ENCODE peak calls at places on chromosomes 12 and 14, in seven cellular contexts. One of them, this sample, is unnamed.

GRCh38 chr12:49055978-49056754 is 4.4 kb downstream of the KMT2D start:
- DNase-seq in colonic mucosa: peak; percentile 63
- DNase-seq in omental fat pad: no peak
- DNase-seq in heart right ventricle: peak; percentile 72
- DNase-seq in fibroblast of mammary gland: peak; percentile 86
- DNase-seq in astrocyte of the spinal cord: peak; percentile 65
- DNase-seq in stomach: peak; percentile 56
- DNase-seq in this sample: peak; percentile 76

GRCh38 chr14:104431351-104431928 is 148.1 kb upstream of the C14orf180 start:
- DNase-seq in colonic mucosa: no peak
- DNase-seq in omental fat pad: no peak
- DNase-seq in heart right ventricle: no peak
- DNase-seq in fibroblast of mammary gland: no peak
- DNase-seq in astrocyte of the spinal cord: no peak
- DNase-seq in stomach: no peak
- DNase-seq in this sample: no peak

GRCh38 chr14:32201196-32201815 is 539 bp upstream of the RNU6-7 start:
- DNase-seq in colonic mucosa: peak; percentile 92
- DNase-seq in omental fat pad: peak; percentile 66
- DNase-seq in heart right ventricle: peak; percentile 82
- DNase-seq in fibroblast of mammary gland: peak; percentile 40
- DNase-seq in astrocyte of the spinal cord: peak; percentile 72
- DNase-seq in stomach: peak; percentile 80
- DNase-seq in this sample: no peak

GRCh38 chr14:103427485-103428443 is 42.5 kb downstream of the MARK3 start:
- DNase-seq in colonic mucosa: no peak
- DNase-seq in omental fat pad: no peak
- DNase-seq in heart right ventricle: peak; percentile 40
- DNase-seq in fibroblast of mammary gland: peak; percentile 92
- DNase-seq in astrocyte of the spinal cord: peak; percentile 86
- DNase-seq in stomach: no peak
- DNase-seq in this sample: no peak

GRCh38 chr14:106876711-106877110 is 1350.3 kb downstream of the TMEM121 start:
- DNase-seq in colonic mucosa: no peak
- DNase-seq in omental fat pad: no peak
- DNase-seq in heart right ventricle: no peak
- DNase-seq in fibroblast of mammary gland: no peak
- DNase-seq in astrocyte of the spinal cord: no peak
- DNase-seq in stomach: no peak
- DNase-seq in this sample: no peak

GRCh38 chr14:52238682-52239081 is 28.8 kb upstream of the PTGDR start:
- DNase-seq in colonic mucosa: no peak
- DNase-seq in omental fat pad: no peak
- DNase-seq in heart right ventricle: no peak
- DNase-seq in fibroblast of mammary gland: no peak
- DNase-seq in astrocyte of the spinal cord: no peak
- DNase-seq in stomach: no peak
- DNase-seq in this sample: no peak

GRCh38 chr12:45712319-45712718 is 17.2 kb upstream of the ARID2 start:
- DNase-seq in colonic mucosa: no peak
- DNase-seq in omental fat pad: no peak
- DNase-seq in heart right ventricle: no peak
- DNase-seq in fibroblast of mammary gland: no peak
- DNase-seq in astrocyte of the spinal cord: no peak
- DNase-seq in stomach: no peak
- DNase-seq in this sample: no peak

GRCh38 chr12:108634225-108634795 is 616 bp upstream of the SELPLG start:
- DNase-seq in colonic mucosa: no peak
- DNase-seq in omental fat pad: no peak
- DNase-seq in heart right ventricle: no peak
- DNase-seq in fibroblast of mammary gland: no peak
- DNase-seq in astrocyte of the spinal cord: no peak
- DNase-seq in stomach: peak; percentile 34
- DNase-seq in this sample: no peak

GRCh38 chr14:101885254-101885576 is 79.2 kb upstream of the DYNC1H1 start:
- DNase-seq in colonic mucosa: no peak
- DNase-seq in omental fat pad: no peak
- DNase-seq in heart right ventricle: no peak
- DNase-seq in fibroblast of mammary gland: no peak
- DNase-seq in astrocyte of the spinal cord: no peak
- DNase-seq in stomach: no peak
- DNase-seq in this sample: no peak

GRCh38 chr14:83147006-83147405 is 1613.4 kb upstream of the SEL1L start:
- DNase-seq in colonic mucosa: no peak
- DNase-seq in omental fat pad: no peak
- DNase-seq in heart right ventricle: no peak
- DNase-seq in fibroblast of mammary gland: peak; percentile 3
- DNase-seq in astrocyte of the spinal cord: no peak
- DNase-seq in stomach: no peak
- DNase-seq in this sample: no peak

GRCh38 chr14:92970233-92970625 is 47.3 kb downstream of the CHGA start:
- DNase-seq in colonic mucosa: no peak
- DNase-seq in omental fat pad: no peak
- DNase-seq in heart right ventricle: no peak
- DNase-seq in fibroblast of mammary gland: no peak
- DNase-seq in astrocyte of the spinal cord: no peak
- DNase-seq in stomach: no peak
- DNase-seq in this sample: no peak

GRCh38 chr12:1093166-1093751 is 102.2 kb downstream of the ERC1 start:
- DNase-seq in colonic mucosa: peak; percentile 42
- DNase-seq in omental fat pad: no peak
- DNase-seq in heart right ventricle: peak; percentile 51
- DNase-seq in fibroblast of mammary gland: peak; percentile 73
- DNase-seq in astrocyte of the spinal cord: peak; percentile 69
- DNase-seq in stomach: no peak
- DNase-seq in this sample: no peak

GRCh38 chr14:52080817-52081755 is 12.2 kb upstream of the NID2 start:
- DNase-seq in colonic mucosa: no peak
- DNase-seq in omental fat pad: no peak
- DNase-seq in heart right ventricle: no peak
- DNase-seq in fibroblast of mammary gland: peak; percentile 95
- DNase-seq in astrocyte of the spinal cord: peak; percentile 88
- DNase-seq in stomach: no peak
- DNase-seq in this sample: no peak

GRCh38 chr14:74459289-74459946 is 33.4 kb upstream of the SYNDIG1L start:
- DNase-seq in colonic mucosa: no peak
- DNase-seq in omental fat pad: no peak
- DNase-seq in heart right ventricle: no peak
- DNase-seq in fibroblast of mammary gland: peak; percentile 75
- DNase-seq in astrocyte of the spinal cord: peak; percentile 51
- DNase-seq in stomach: no peak
- DNase-seq in this sample: no peak
- TF ChIP-seq CTCF in colonic mucosa: peak; percentile 39
- TF ChIP-seq CTCF in omental fat pad: no peak
- TF ChIP-seq CTCF in heart right ventricle: peak; percentile 56
- TF ChIP-seq CTCF in fibroblast of mammary gland: peak; percentile 81
- TF ChIP-seq CTCF in astrocyte of the spinal cord: peak; percentile 84
- TF ChIP-seq CTCF in stomach: peak; percentile 46
- TF ChIP-seq CTCF in this sample: peak; percentile 44

GRCh38 chr12:2451497-2451896 is 343.3 kb upstream of the FKBP4 start:
- DNase-seq in colonic mucosa: no peak
- DNase-seq in omental fat pad: no peak
- DNase-seq in heart right ventricle: no peak
- DNase-seq in fibroblast of mammary gland: no peak
- DNase-seq in astrocyte of the spinal cord: no peak
- DNase-seq in stomach: no peak
- DNase-seq in this sample: no peak
- TF ChIP-seq CTCF in colonic mucosa: no peak
- TF ChIP-seq CTCF in omental fat pad: no peak
- TF ChIP-seq CTCF in heart right ventricle: no peak
- TF ChIP-seq CTCF in fibroblast of mammary gland: no peak
- TF ChIP-seq CTCF in astrocyte of the spinal cord: no peak
- TF ChIP-seq CTCF in stomach: no peak
- TF ChIP-seq CTCF in this sample: no peak

DNA sequence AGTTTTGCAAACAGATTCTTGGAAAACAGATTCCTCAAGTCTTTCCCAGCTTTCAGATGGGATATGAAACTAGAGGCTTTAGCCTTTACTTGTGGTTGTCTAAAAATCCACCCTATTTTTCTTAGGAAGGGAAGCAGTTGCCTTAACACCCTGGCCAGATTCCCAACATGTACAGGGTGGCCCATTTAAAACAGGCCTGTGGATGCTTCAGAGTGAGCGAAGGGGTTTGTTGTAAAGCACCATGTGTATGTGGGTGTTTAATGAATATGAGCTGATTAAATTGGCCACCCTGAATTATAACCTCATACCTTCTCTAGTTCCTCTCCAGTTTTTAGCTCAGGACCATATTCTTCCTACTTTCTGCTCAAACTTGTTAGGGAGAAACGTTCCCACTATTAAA is 415.8 kb downstream of the ZFP36L1 start:
- DNase-seq in colonic mucosa: no peak
- DNase-seq in omental fat pad: no peak
- DNase-seq in heart right ventricle: peak; percentile 29
- DNase-seq in fibroblast of mammary gland: no peak
- DNase-seq in astrocyte of the spinal cord: no peak
- DNase-seq in stomach: no peak
- DNase-seq in this sample: no peak
- TF ChIP-seq CTCF in colonic mucosa: no peak
- TF ChIP-seq CTCF in omental fat pad: no peak
- TF ChIP-seq CTCF in heart right ventricle: no peak
- TF ChIP-seq CTCF in fibroblast of mammary gland: no peak
- TF ChIP-seq CTCF in astrocyte of the spinal cord: no peak
- TF ChIP-seq CTCF in stomach: no peak
- TF ChIP-seq CTCF in this sample: no peak

GRCh38 chr12:65845751-65846537 is 21.7 kb downstream of the HMGA2 start:
- DNase-seq in colonic mucosa: no peak
- DNase-seq in omental fat pad: no peak
- DNase-seq in heart right ventricle: no peak
- DNase-seq in fibroblast of mammary gland: no peak
- DNase-seq in astrocyte of the spinal cord: no peak
- DNase-seq in stomach: no peak
- DNase-seq in this sample: no peak

GRCh38 chr12:65839027-65839426 is 14.7 kb downstream of the HMGA2 start:
- DNase-seq in colonic mucosa: no peak
- DNase-seq in omental fat pad: no peak
- DNase-seq in heart right ventricle: no peak
- DNase-seq in fibroblast of mammary gland: no peak
- DNase-seq in astrocyte of the spinal cord: no peak
- DNase-seq in stomach: no peak
- DNase-seq in this sample: no peak

GRCh38 chr12:65836419-65837197 is 12.3 kb downstream of the HMGA2 start:
- DNase-seq in colonic mucosa: no peak
- DNase-seq in omental fat pad: no peak
- DNase-seq in heart right ventricle: no peak
- DNase-seq in fibroblast of mammary gland: peak; percentile 60
- DNase-seq in astrocyte of the spinal cord: no peak
- DNase-seq in stomach: no peak
- DNase-seq in this sample: no peak

GRCh38 chr12:65838330-65838976 is 14.2 kb downstream of the HMGA2 start:
- DNase-seq in colonic mucosa: no peak
- DNase-seq in omental fat pad: no peak
- DNase-seq in heart right ventricle: no peak
- DNase-seq in fibroblast of mammary gland: no peak
- DNase-seq in astrocyte of the spinal cord: no peak
- DNase-seq in stomach: no peak
- DNase-seq in this sample: no peak

GRCh38 chr12:65840793-65841670 is 16.7 kb downstream of the HMGA2 start:
- DNase-seq in colonic mucosa: no peak
- DNase-seq in omental fat pad: no peak
- DNase-seq in heart right ventricle: no peak
- DNase-seq in fibroblast of mammary gland: no peak
- DNase-seq in astrocyte of the spinal cord: no peak
- DNase-seq in stomach: no peak
- DNase-seq in this sample: no peak
- TF ChIP-seq CTCF in colonic mucosa: no peak
- TF ChIP-seq CTCF in omental fat pad: no peak
- TF ChIP-seq CTCF in heart right ventricle: no peak
- TF ChIP-seq CTCF in fibroblast of mammary gland: peak; percentile 9
- TF ChIP-seq CTCF in astrocyte of the spinal cord: no peak
- TF ChIP-seq CTCF in stomach: no peak
- TF ChIP-seq CTCF in this sample: no peak